ENCODE peak calls at places on chromosomes 12 and 14, in five cellular contexts. One of them, this sample, is unnamed.

GRCh38 chr12:110546339-110546738 is 36.8 kb downstream of the PPTC7 start:
- DNase-seq in H1: no peak
- DNase-seq in K562: no peak
- DNase-seq in WTC11: no peak
- DNase-seq in GM12878: no peak
- DNase-seq in this sample: no peak

GRCh38 chr12:12004524-12004923 is 66.2 kb upstream of the BCL2L14 start:
- DNase-seq in H1: no peak
- DNase-seq in GM12878: no peak
- DNase-seq in WTC11: no peak
- DNase-seq in K562: no peak
- DNase-seq in this sample: no peak

GRCh38 chr14:55160989-55161388 is 30.4 kb downstream of the DLGAP5 start:
- DNase-seq in GM12878: no peak
- DNase-seq in K562: peak
- DNase-seq in WTC11: no peak
- DNase-seq in H1: no peak
- DNase-seq in this sample: peak

GRCh38 chr12:12812605-12813119 is 484 bp upstream of the DDX47 start:
- DNase-seq in K562: no peak
- DNase-seq in GM12878: no peak
- DNase-seq in H1: no peak
- DNase-seq in WTC11: no peak
- DNase-seq in this sample: no peak

GRCh38 chr12:100827901-100828520 is 33.4 kb downstream of the ANO4 start:
- DNase-seq in WTC11: no peak
- DNase-seq in H1: no peak
- DNase-seq in GM12878: no peak
- DNase-seq in K562: peak
- DNase-seq in this sample: peak

GRCh38 chr12:807041-807717 is 54.8 kb downstream of the WNK1 start:
- DNase-seq in WTC11: no peak
- DNase-seq in H1: no peak
- DNase-seq in GM12878: peak
- DNase-seq in K562: no peak
- DNase-seq in this sample: no peak

GRCh38 chr14:21084988-21085853 is 13.2 kb downstream of the ZNF219 start:
- DNase-seq in H1: no peak
- DNase-seq in K562: no peak
- DNase-seq in GM12878: no peak
- DNase-seq in WTC11: no peak
- DNase-seq in this sample: no peak

GRCh38 chr12:70366581-70367267 is 634 bp downstream of the KCNMB4 start:
- DNase-seq in GM12878: no peak
- DNase-seq in K562: peak
- DNase-seq in H1: no peak
- DNase-seq in WTC11: peak
- DNase-seq in this sample: peak

GRCh38 chr12:65372574-65372973 is 94.1 kb downstream of the MSRB3 start:
- DNase-seq in GM12878: no peak
- DNase-seq in WTC11: no peak
- DNase-seq in K562: no peak
- DNase-seq in H1: no peak
- DNase-seq in this sample: no peak

GRCh38 chr12:80001562-80001961 is 66.7 kb upstream of the PPP1R12A start:
- DNase-seq in K562: no peak
- DNase-seq in H1: no peak
- DNase-seq in WTC11: no peak
- DNase-seq in GM12878: no peak
- DNase-seq in this sample: no peak

GRCh38 chr14:32933943-32934890 is 4.5 kb upstream of the NPAS3 start:
- DNase-seq in WTC11: peak
- DNase-seq in K562: no peak
- DNase-seq in H1: no peak
- DNase-seq in GM12878: no peak
- DNase-seq in this sample: no peak

GRCh38 chr12:114682920-114683708 is 861 bp downstream of the TBX3 start:
- DNase-seq in K562: no peak
- DNase-seq in WTC11: no peak
- DNase-seq in H1: no peak
- DNase-seq in GM12878: no peak
- DNase-seq in this sample: no peak

GRCh38 chr12:71591601-71592000 is 72.0 kb downstream of the ZFC3H1 start:
- DNase-seq in GM12878: no peak
- DNase-seq in H1: peak
- DNase-seq in WTC11: peak
- DNase-seq in K562: no peak
- DNase-seq in this sample: no peak

GRCh38 chr14:100106260-100106659 is 41.0 kb downstream of the EVL start:
- DNase-seq in K562: no peak
- DNase-seq in WTC11: no peak
- DNase-seq in GM12878: no peak
- DNase-seq in H1: no peak
- DNase-seq in this sample: no peak

GRCh38 chr12:12612403-12612802 is 727 bp downstream of the CREBL2 start:
- DNase-seq in GM12878: no peak
- DNase-seq in H1: no peak
- DNase-seq in K562: peak
- DNase-seq in WTC11: no peak
- DNase-seq in this sample: peak

GRCh38 chr12:59020541-59020940 is 100.2 kb upstream of the LRIG3 start:
- DNase-seq in GM12878: no peak
- DNase-seq in H1: no peak
- DNase-seq in K562: no peak
- DNase-seq in WTC11: no peak
- DNase-seq in this sample: no peak

GRCh38 chr12:24778486-24779304 is 170.2 kb downstream of the BCAT1 start:
- DNase-seq in H1: no peak
- DNase-seq in K562: peak
- DNase-seq in GM12878: peak
- DNase-seq in WTC11: no peak
- DNase-seq in this sample: peak

GRCh38 chr14:88166616-88167015 is 156.5 kb downstream of the KCNK10 start:
- DNase-seq in K562: no peak
- DNase-seq in H1: no peak
- DNase-seq in WTC11: no peak
- DNase-seq in GM12878: no peak
- DNase-seq in this sample: no peak

GRCh38 chr12:62914443-62914909 is 20.5 kb downstream of the PPM1H start:
- DNase-seq in H1: no peak
- DNase-seq in K562: peak
- DNase-seq in GM12878: no peak
- DNase-seq in WTC11: no peak
- DNase-seq in this sample: no peak

GRCh38 chr12:11836964-11837286 is 187.5 kb downstream of the ETV6 start:
- DNase-seq in WTC11: no peak
- DNase-seq in GM12878: no peak
- DNase-seq in K562: peak
- DNase-seq in H1: no peak
- DNase-seq in this sample: no peak

GRCh38 chr12:62861157-62861535 is 73.8 kb downstream of the PPM1H start:
- DNase-seq in H1: no peak
- DNase-seq in WTC11: no peak
- DNase-seq in K562: no peak
- DNase-seq in GM12878: no peak
- DNase-seq in this sample: no peak

GRCh38 chr14:95679995-95680735 is 6.1 kb upstream of the TCL1B start:
- DNase-seq in K562: no peak
- DNase-seq in WTC11: no peak
- DNase-seq in GM12878: no peak
- DNase-seq in H1: no peak
- DNase-seq in this sample: peak

GRCh38 chr12:18165422-18165871 is 75.5 kb upstream of the RERGL start:
- DNase-seq in K562: no peak
- DNase-seq in WTC11: no peak
- DNase-seq in H1: no peak
- DNase-seq in GM12878: peak
- DNase-seq in this sample: no peak

GRCh38 chr12:124461851-124462623 is 105.4 kb downstream of the NCOR2 start:
- DNase-seq in WTC11: no peak
- DNase-seq in GM12878: no peak
- DNase-seq in H1: no peak
- DNase-seq in K562: no peak
- DNase-seq in this sample: no peak

GRCh38 chr12:108694812-108695278 is 36.5 kb downstream of the CORO1C start:
- DNase-seq in H1: no peak
- DNase-seq in WTC11: no peak
- DNase-seq in GM12878: no peak
- DNase-seq in K562: peak
- DNase-seq in this sample: no peak

GRCh38 chr12:14273911-14274306 is 91.6 kb upstream of the ATF7IP start:
- DNase-seq in WTC11: no peak
- DNase-seq in K562: no peak
- DNase-seq in H1: no peak
- DNase-seq in GM12878: no peak
- DNase-seq in this sample: no peak

GRCh38 chr12:1670244-1670814 is 20.5 kb upstream of the ADIPOR2 start:
- DNase-seq in H1: no peak
- DNase-seq in K562: no peak
- DNase-seq in GM12878: no peak
- DNase-seq in WTC11: no peak
- DNase-seq in this sample: no peak

GRCh38 chr12:28040251-28040650 is 67.7 kb upstream of the PTHLH start:
- DNase-seq in WTC11: no peak
- DNase-seq in GM12878: no peak
- DNase-seq in H1: no peak
- DNase-seq in K562: no peak
- DNase-seq in this sample: no peak

GRCh38 chr12:76284816-76285750 is 63.1 kb downstream of the BBS10 start:
- DNase-seq in K562: no peak
- DNase-seq in WTC11: peak
- DNase-seq in GM12878: no peak
- DNase-seq in H1: no peak
- DNase-seq in this sample: peak

GRCh38 chr14:75522224-75522764 is at the start of gene BATF:
- DNase-seq in WTC11: no peak
- DNase-seq in H1: no peak
- DNase-seq in K562: no peak
- DNase-seq in GM12878: no peak
- DNase-seq in this sample: no peak

GRCh38 chr12:109494348-109494881 is 17.0 kb downstream of the UBE3B start:
- DNase-seq in WTC11: no peak
- DNase-seq in GM12878: no peak
- DNase-seq in K562: no peak
- DNase-seq in H1: no peak
- DNase-seq in this sample: peak

GRCh38 chr14:29529418-29529817 is 398.2 kb downstream of the PRKD1 start:
- DNase-seq in GM12878: no peak
- DNase-seq in WTC11: no peak
- DNase-seq in K562: peak
- DNase-seq in H1: no peak
- DNase-seq in this sample: peak

GRCh38 chr12:12608557-12608957 is 3.1 kb upstream of the CREBL2 start:
- DNase-seq in WTC11: no peak
- DNase-seq in K562: peak
- DNase-seq in GM12878: peak
- DNase-seq in H1: no peak
- DNase-seq in this sample: peak

DNA sequence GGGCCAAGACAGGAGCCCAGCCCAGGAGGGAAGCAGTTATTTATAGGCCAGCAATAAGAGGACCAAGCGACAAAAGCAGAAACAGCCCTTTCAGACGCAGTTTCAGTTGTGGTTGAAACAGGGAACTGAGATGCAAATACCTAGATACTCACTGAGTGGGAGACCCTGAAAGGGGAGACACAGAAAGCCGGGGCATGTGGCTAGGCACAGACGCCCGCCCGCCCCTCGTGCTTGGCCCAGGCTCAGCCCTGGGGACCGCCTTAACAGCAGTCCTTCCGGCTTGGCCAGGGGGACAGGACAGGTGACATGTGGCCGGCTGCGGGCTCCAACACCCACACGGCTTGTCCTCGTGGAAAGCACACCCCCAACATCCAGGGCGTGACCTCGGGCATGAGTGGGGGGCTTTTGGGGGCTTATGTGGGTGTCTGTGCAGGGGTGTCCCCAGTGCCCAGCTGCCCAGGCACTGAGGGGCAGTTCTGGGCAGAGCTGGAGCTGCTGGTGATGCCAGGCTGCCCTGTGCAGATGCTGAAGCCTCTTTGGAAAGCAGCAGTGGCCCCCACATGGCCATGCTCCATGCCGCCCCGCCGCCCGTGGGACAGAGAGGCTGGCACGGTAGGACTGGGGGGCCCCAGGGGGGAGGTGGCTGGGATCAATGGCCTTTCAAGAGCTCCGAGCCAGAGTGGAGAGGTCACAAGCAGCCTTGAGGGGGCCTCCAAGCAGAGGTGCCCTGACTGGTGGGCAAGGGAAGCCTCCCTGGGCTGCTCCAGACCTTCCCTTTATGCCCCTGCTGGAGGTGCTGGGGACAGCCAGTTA is 2.1 kb downstream of the PLD4 start:
- DNase-seq in GM12878: peak
- DNase-seq in WTC11: peak
- DNase-seq in H1: no peak
- DNase-seq in K562: no peak
- DNase-seq in this sample: no peak
- TF ChIP-seq ATF2 in GM12878: no peak
- TF ChIP-seq ATF2 in WTC11: no peak
- TF ChIP-seq ATF2 in H1: no peak
- TF ChIP-seq ATF2 in K562: no peak
- TF ChIP-seq ATF2 in this sample: no peak

GRCh38 chr12:131024026-131024425 is 70.3 kb downstream of the ADGRD1 start:
- DNase-seq in H1: no peak
- DNase-seq in WTC11: no peak
- DNase-seq in K562: no peak
- DNase-seq in GM12878: no peak
- DNase-seq in this sample: no peak
- TF ChIP-seq ATF2 in H1: no peak
- TF ChIP-seq ATF2 in WTC11: no peak
- TF ChIP-seq ATF2 in K562: no peak
- TF ChIP-seq ATF2 in GM12878: no peak
- TF ChIP-seq ATF2 in this sample: no peak

GRCh38 chr12:3041558-3042164 is 35.5 kb upstream of the TSPAN9 start:
- DNase-seq in H1: peak
- DNase-seq in GM12878: peak
- DNase-seq in WTC11: peak
- DNase-seq in K562: peak
- DNase-seq in this sample: peak
- TF ChIP-seq ATF2 in H1: no peak
- TF ChIP-seq ATF2 in GM12878: no peak
- TF ChIP-seq ATF2 in WTC11: no peak
- TF ChIP-seq ATF2 in K562: no peak
- TF ChIP-seq ATF2 in this sample: no peak

GRCh38 chr12:107369006-107369405 is 275.7 kb upstream of the CRY1 start:
- DNase-seq in WTC11: no peak
- DNase-seq in H1: no peak
- DNase-seq in K562: no peak
- DNase-seq in GM12878: no peak
- DNase-seq in this sample: no peak

GRCh38 chr12:107368586-107368985 is 275.2 kb upstream of the CRY1 start:
- DNase-seq in GM12878: no peak
- DNase-seq in WTC11: no peak
- DNase-seq in K562: no peak
- DNase-seq in H1: no peak
- DNase-seq in this sample: no peak

GRCh38 chr12:107372229-107372658 is 278.9 kb upstream of the CRY1 start:
- DNase-seq in GM12878: no peak
- DNase-seq in K562: no peak
- DNase-seq in WTC11: no peak
- DNase-seq in H1: no peak
- DNase-seq in this sample: no peak

GRCh38 chr12:107366322-107366721 is 273.0 kb upstream of the CRY1 start:
- DNase-seq in H1: no peak
- DNase-seq in WTC11: no peak
- DNase-seq in K562: no peak
- DNase-seq in GM12878: no peak
- DNase-seq in this sample: no peak

GRCh38 chr12:107369679-107370078 is 276.3 kb upstream of the CRY1 start:
- DNase-seq in H1: no peak
- DNase-seq in K562: no peak
- DNase-seq in WTC11: no peak
- DNase-seq in GM12878: no peak
- DNase-seq in this sample: no peak
- TF ChIP-seq ATF2 in H1: no peak
- TF ChIP-seq ATF2 in K562: no peak
- TF ChIP-seq ATF2 in WTC11: no peak
- TF ChIP-seq ATF2 in GM12878: no peak
- TF ChIP-seq ATF2 in this sample: no peak